ENCODE peak calls at places on chromosome 22, in ten cellular contexts. One of them, this sample, is unnamed.

GRCh38 chr22:18954333-18954732 is 18.2 kb upstream of the PRODH start:
- DNase-seq in transverse colon: peak; percentile 57
- DNase-seq in HCT116: no peak
- DNase-seq in cardiac muscle cell: peak; percentile 59
- DNase-seq in Peyer's patch: peak; percentile 76
- DNase-seq in astrocyte of the spinal cord: peak; percentile 33
- DNase-seq in kidney epithelial cell: no peak
- DNase-seq in bronchial epithelial cell: peak; percentile 12
- DNase-seq in lower leg skin: peak; percentile 45
- DNase-seq in tibial nerve: peak; percentile 55
- DNase-seq in this sample: no peak

GRCh38 chr22:29623553-29624169 is 20.2 kb downstream of the NF2 start:
- DNase-seq in transverse colon: no peak
- DNase-seq in HCT116: no peak
- DNase-seq in cardiac muscle cell: no peak
- DNase-seq in Peyer's patch: no peak
- DNase-seq in astrocyte of the spinal cord: no peak
- DNase-seq in kidney epithelial cell: no peak
- DNase-seq in bronchial epithelial cell: no peak
- DNase-seq in lower leg skin: no peak
- DNase-seq in tibial nerve: no peak
- DNase-seq in this sample: no peak

GRCh38 chr22:44666207-44666585 is 35.8 kb upstream of the PRR5 start:
- DNase-seq in transverse colon: no peak
- DNase-seq in HCT116: no peak
- DNase-seq in cardiac muscle cell: no peak
- DNase-seq in Peyer's patch: no peak
- DNase-seq in astrocyte of the spinal cord: no peak
- DNase-seq in kidney epithelial cell: no peak
- DNase-seq in bronchial epithelial cell: no peak
- DNase-seq in lower leg skin: no peak
- DNase-seq in tibial nerve: no peak
- DNase-seq in this sample: no peak

GRCh38 chr22:35397095-35397904 is 2.6 kb upstream of the MCM5 start:
- DNase-seq in transverse colon: no peak
- DNase-seq in HCT116: no peak
- DNase-seq in cardiac muscle cell: peak; percentile 58
- DNase-seq in Peyer's patch: no peak
- DNase-seq in astrocyte of the spinal cord: peak; percentile 61
- DNase-seq in kidney epithelial cell: peak; percentile 48
- DNase-seq in bronchial epithelial cell: no peak
- DNase-seq in lower leg skin: no peak
- DNase-seq in tibial nerve: no peak
- DNase-seq in this sample: no peak

GRCh38 chr22:27752771-27753170 is 48.8 kb downstream of the MN1 start:
- DNase-seq in transverse colon: no peak
- DNase-seq in HCT116: no peak
- DNase-seq in cardiac muscle cell: peak; percentile 45
- DNase-seq in Peyer's patch: no peak
- DNase-seq in astrocyte of the spinal cord: no peak
- DNase-seq in kidney epithelial cell: no peak
- DNase-seq in bronchial epithelial cell: peak; percentile 91
- DNase-seq in lower leg skin: peak; percentile 51
- DNase-seq in tibial nerve: no peak
- DNase-seq in this sample: no peak

GRCh38 chr22:42376721-42377177 is 55.5 kb downstream of the NFAM1 start:
- DNase-seq in transverse colon: peak; percentile 58
- DNase-seq in HCT116: no peak
- DNase-seq in cardiac muscle cell: peak; percentile 49
- DNase-seq in Peyer's patch: peak; percentile 79
- DNase-seq in astrocyte of the spinal cord: no peak
- DNase-seq in kidney epithelial cell: no peak
- DNase-seq in bronchial epithelial cell: no peak
- DNase-seq in lower leg skin: peak; percentile 90
- DNase-seq in tibial nerve: peak; percentile 72
- DNase-seq in this sample: no peak

GRCh38 chr22:27809226-27809625 is 7.7 kb upstream of the MN1 start:
- DNase-seq in transverse colon: no peak
- DNase-seq in HCT116: no peak
- DNase-seq in cardiac muscle cell: no peak
- DNase-seq in Peyer's patch: no peak
- DNase-seq in astrocyte of the spinal cord: no peak
- DNase-seq in kidney epithelial cell: no peak
- DNase-seq in bronchial epithelial cell: no peak
- DNase-seq in lower leg skin: no peak
- DNase-seq in tibial nerve: no peak
- DNase-seq in this sample: no peak

GRCh38 chr22:46577361-46578249 is 40.2 kb upstream of the CELSR1 start:
- DNase-seq in transverse colon: peak; percentile 41
- DNase-seq in HCT116: no peak
- DNase-seq in cardiac muscle cell: no peak
- DNase-seq in Peyer's patch: peak; percentile 52
- DNase-seq in astrocyte of the spinal cord: no peak
- DNase-seq in kidney epithelial cell: no peak
- DNase-seq in bronchial epithelial cell: no peak
- DNase-seq in lower leg skin: no peak
- DNase-seq in tibial nerve: no peak
- DNase-seq in this sample: no peak

GRCh38 chr22:41557401-41558240 is 3.2 kb upstream of the CSDC2 start:
- DNase-seq in transverse colon: peak; percentile 46
- DNase-seq in HCT116: no peak
- DNase-seq in cardiac muscle cell: peak; percentile 97
- DNase-seq in Peyer's patch: peak; percentile 57
- DNase-seq in astrocyte of the spinal cord: peak; percentile 87
- DNase-seq in kidney epithelial cell: no peak
- DNase-seq in bronchial epithelial cell: peak; percentile 46
- DNase-seq in lower leg skin: no peak
- DNase-seq in tibial nerve: peak; percentile 51
- DNase-seq in this sample: no peak

GRCh38 chr22:25451480-25452114 is 112.9 kb upstream of the GRK3 start:
- DNase-seq in transverse colon: no peak
- DNase-seq in HCT116: no peak
- DNase-seq in cardiac muscle cell: no peak
- DNase-seq in Peyer's patch: no peak
- DNase-seq in astrocyte of the spinal cord: no peak
- DNase-seq in kidney epithelial cell: no peak
- DNase-seq in bronchial epithelial cell: peak; percentile 3
- DNase-seq in lower leg skin: no peak
- DNase-seq in tibial nerve: no peak
- DNase-seq in this sample: no peak

GRCh38 chr22:27636716-27637503 is 164.6 kb downstream of the MN1 start:
- DNase-seq in transverse colon: no peak
- DNase-seq in HCT116: no peak
- DNase-seq in cardiac muscle cell: no peak
- DNase-seq in Peyer's patch: no peak
- DNase-seq in astrocyte of the spinal cord: no peak
- DNase-seq in kidney epithelial cell: no peak
- DNase-seq in bronchial epithelial cell: no peak
- DNase-seq in lower leg skin: no peak
- DNase-seq in tibial nerve: no peak
- DNase-seq in this sample: no peak

GRCh38 chr22:29226246-29226981 is 20.7 kb downstream of the EMID1 start:
- DNase-seq in transverse colon: no peak
- DNase-seq in HCT116: no peak
- DNase-seq in cardiac muscle cell: no peak
- DNase-seq in Peyer's patch: no peak
- DNase-seq in astrocyte of the spinal cord: no peak
- DNase-seq in kidney epithelial cell: no peak
- DNase-seq in bronchial epithelial cell: no peak
- DNase-seq in lower leg skin: no peak
- DNase-seq in tibial nerve: no peak
- DNase-seq in this sample: no peak

GRCh38 chr22:50490531-50491308 is 4.1 kb downstream of the MIOX start:
- DNase-seq in transverse colon: no peak
- DNase-seq in HCT116: no peak
- DNase-seq in cardiac muscle cell: no peak
- DNase-seq in Peyer's patch: no peak
- DNase-seq in astrocyte of the spinal cord: no peak
- DNase-seq in kidney epithelial cell: no peak
- DNase-seq in bronchial epithelial cell: no peak
- DNase-seq in lower leg skin: no peak
- DNase-seq in tibial nerve: no peak
- DNase-seq in this sample: no peak

GRCh38 chr22:25869771-25870170 is 127.8 kb downstream of the MYO18B start:
- DNase-seq in transverse colon: no peak
- DNase-seq in HCT116: no peak
- DNase-seq in cardiac muscle cell: no peak
- DNase-seq in Peyer's patch: no peak
- DNase-seq in astrocyte of the spinal cord: no peak
- DNase-seq in kidney epithelial cell: no peak
- DNase-seq in bronchial epithelial cell: no peak
- DNase-seq in lower leg skin: no peak
- DNase-seq in tibial nerve: no peak
- DNase-seq in this sample: no peak

GRCh38 chr22:21694394-21694793 is 28.6 kb downstream of the PPIL2 start:
- DNase-seq in transverse colon: no peak
- DNase-seq in HCT116: no peak
- DNase-seq in cardiac muscle cell: no peak
- DNase-seq in Peyer's patch: no peak
- DNase-seq in astrocyte of the spinal cord: no peak
- DNase-seq in kidney epithelial cell: no peak
- DNase-seq in bronchial epithelial cell: no peak
- DNase-seq in lower leg skin: no peak
- DNase-seq in tibial nerve: no peak
- DNase-seq in this sample: no peak

GRCh38 chr22:32474635-32475427 is at the start of gene FBXO7:
- DNase-seq in transverse colon: peak; percentile 93
- DNase-seq in HCT116: peak; percentile 80
- DNase-seq in cardiac muscle cell: peak; percentile 96
- DNase-seq in Peyer's patch: peak; percentile 96
- DNase-seq in astrocyte of the spinal cord: peak; percentile 93
- DNase-seq in kidney epithelial cell: no peak
- DNase-seq in bronchial epithelial cell: peak; percentile 65
- DNase-seq in lower leg skin: peak; percentile 86
- DNase-seq in tibial nerve: peak; percentile 80
- DNase-seq in this sample: peak; percentile 36
- TF ChIP-seq CTCF in transverse colon: no peak
- TF ChIP-seq CTCF in HCT116: no peak
- TF ChIP-seq CTCF in cardiac muscle cell: peak; percentile 24
- TF ChIP-seq CTCF in Peyer's patch: peak; percentile 50
- TF ChIP-seq CTCF in astrocyte of the spinal cord: peak; percentile 42
- TF ChIP-seq CTCF in kidney epithelial cell: peak; percentile 58
- TF ChIP-seq CTCF in bronchial epithelial cell: peak; percentile 35
- TF ChIP-seq CTCF in lower leg skin: peak; percentile 13
- TF ChIP-seq CTCF in tibial nerve: peak; percentile 42
- TF ChIP-seq CTCF in this sample: peak; percentile 75

GRCh38 chr22:17121235-17122195 is at the start of gene TMEM121B:
- DNase-seq in transverse colon: peak; percentile 47
- DNase-seq in HCT116: no peak
- DNase-seq in cardiac muscle cell: peak; percentile 64
- DNase-seq in Peyer's patch: no peak
- DNase-seq in astrocyte of the spinal cord: peak; percentile 39
- DNase-seq in kidney epithelial cell: no peak
- DNase-seq in bronchial epithelial cell: no peak
- DNase-seq in lower leg skin: peak; percentile 55
- DNase-seq in tibial nerve: peak; percentile 37
- DNase-seq in this sample: no peak
- H3K4me3 ChIP-seq in transverse colon: peak within 1 kb of the TSS; percentile 50
- H3K4me3 ChIP-seq in HCT116: no peak within 1 kb of the TSS
- H3K4me3 ChIP-seq in cardiac muscle cell: peak within 1 kb of the TSS; percentile 84
- H3K4me3 ChIP-seq in Peyer's patch: peak within 1 kb of the TSS; percentile 45
- H3K4me3 ChIP-seq in astrocyte of the spinal cord: peak within 1 kb of the TSS; percentile 29
- H3K4me3 ChIP-seq in kidney epithelial cell: peak within 1 kb of the TSS; percentile 45
- H3K4me3 ChIP-seq in bronchial epithelial cell: peak within 1 kb of the TSS; percentile 8
- H3K4me3 ChIP-seq in lower leg skin: peak within 1 kb of the TSS; percentile 30
- H3K4me3 ChIP-seq in tibial nerve: peak within 1 kb of the TSS; percentile 48
- H3K4me3 ChIP-seq in this sample: peak within 1 kb of the TSS; percentile 36

GRCh38 chr22:37776639-37777005 is 31.1 kb upstream of the GCAT start:
- DNase-seq in transverse colon: no peak
- DNase-seq in HCT116: no peak
- DNase-seq in cardiac muscle cell: no peak
- DNase-seq in Peyer's patch: no peak
- DNase-seq in astrocyte of the spinal cord: no peak
- DNase-seq in kidney epithelial cell: no peak
- DNase-seq in bronchial epithelial cell: no peak
- DNase-seq in lower leg skin: no peak
- DNase-seq in tibial nerve: no peak
- DNase-seq in this sample: no peak

GRCh38 chr22:37774728-37775127 is 33.0 kb upstream of the GCAT start:
- DNase-seq in transverse colon: no peak
- DNase-seq in HCT116: no peak
- DNase-seq in cardiac muscle cell: no peak
- DNase-seq in Peyer's patch: no peak
- DNase-seq in astrocyte of the spinal cord: no peak
- DNase-seq in kidney epithelial cell: no peak
- DNase-seq in bronchial epithelial cell: no peak
- DNase-seq in lower leg skin: no peak
- DNase-seq in tibial nerve: no peak
- DNase-seq in this sample: no peak

GRCh38 chr22:37775785-37776638 is 31.7 kb upstream of the GCAT start:
- DNase-seq in transverse colon: no peak
- DNase-seq in HCT116: no peak
- DNase-seq in cardiac muscle cell: no peak
- DNase-seq in Peyer's patch: no peak
- DNase-seq in astrocyte of the spinal cord: peak; percentile 73
- DNase-seq in kidney epithelial cell: no peak
- DNase-seq in bronchial epithelial cell: peak; percentile 99
- DNase-seq in lower leg skin: no peak
- DNase-seq in tibial nerve: no peak
- DNase-seq in this sample: no peak

GRCh38 chr22:37778370-37779009 is 29.2 kb upstream of the GCAT start:
- DNase-seq in transverse colon: no peak
- DNase-seq in HCT116: no peak
- DNase-seq in cardiac muscle cell: no peak
- DNase-seq in Peyer's patch: no peak
- DNase-seq in astrocyte of the spinal cord: no peak
- DNase-seq in kidney epithelial cell: no peak
- DNase-seq in bronchial epithelial cell: no peak
- DNase-seq in lower leg skin: no peak
- DNase-seq in tibial nerve: no peak
- DNase-seq in this sample: no peak

DNA sequence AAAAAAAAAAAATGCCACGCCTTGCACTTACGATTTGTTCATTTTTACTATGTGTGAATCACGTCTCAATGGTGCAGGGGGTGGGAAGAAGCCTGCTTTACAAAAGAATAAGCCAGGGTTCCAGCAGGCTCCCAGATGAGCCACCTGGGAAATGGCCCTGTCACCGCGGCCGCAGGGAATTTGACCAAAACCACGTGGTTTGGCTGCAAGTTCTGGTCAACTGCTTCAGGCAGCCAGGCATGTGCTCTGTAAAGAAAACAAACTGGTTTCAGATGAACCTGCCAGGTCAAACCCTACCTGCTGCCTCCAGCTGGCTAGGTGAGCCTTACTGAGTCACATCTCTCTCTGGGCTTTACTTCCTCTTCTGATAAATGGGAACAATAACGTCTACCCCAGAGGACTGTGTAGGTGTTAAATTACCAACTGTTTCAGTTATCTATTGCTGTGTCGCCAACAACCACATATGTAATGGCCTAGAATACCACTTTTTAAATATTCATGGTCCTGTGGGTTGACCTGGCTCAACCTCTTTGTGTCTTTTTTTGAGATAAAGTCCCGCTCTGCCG is 30.5 kb upstream of the GCAT start:
- DNase-seq in transverse colon: peak; percentile 74
- DNase-seq in HCT116: peak; percentile 84
- DNase-seq in cardiac muscle cell: peak; percentile 59
- DNase-seq in Peyer's patch: peak; percentile 72
- DNase-seq in astrocyte of the spinal cord: peak; percentile 90
- DNase-seq in kidney epithelial cell: peak; percentile 92
- DNase-seq in bronchial epithelial cell: peak; percentile 97
- DNase-seq in lower leg skin: peak; percentile 76
- DNase-seq in tibial nerve: peak; percentile 34
- DNase-seq in this sample: no peak
- TF ChIP-seq CTCF in transverse colon: no peak
- TF ChIP-seq CTCF in HCT116: no peak
- TF ChIP-seq CTCF in cardiac muscle cell: no peak
- TF ChIP-seq CTCF in Peyer's patch: no peak
- TF ChIP-seq CTCF in astrocyte of the spinal cord: no peak
- TF ChIP-seq CTCF in kidney epithelial cell: no peak
- TF ChIP-seq CTCF in bronchial epithelial cell: no peak
- TF ChIP-seq CTCF in lower leg skin: no peak
- TF ChIP-seq CTCF in tibial nerve: no peak
- TF ChIP-seq CTCF in this sample: no peak

GRCh38 chr22:38452373-38453064 is 2.5 kb downstream of the KCNJ4 start:
- DNase-seq in transverse colon: no peak
- DNase-seq in HCT116: no peak
- DNase-seq in cardiac muscle cell: peak; percentile 72
- DNase-seq in Peyer's patch: no peak
- DNase-seq in astrocyte of the spinal cord: no peak
- DNase-seq in kidney epithelial cell: no peak
- DNase-seq in bronchial epithelial cell: no peak
- DNase-seq in lower leg skin: no peak
- DNase-seq in tibial nerve: no peak
- DNase-seq in this sample: no peak
- H3K4me3 ChIP-seq in transverse colon: no peak overlapping the region
- H3K4me3 ChIP-seq in HCT116: no peak overlapping the region
- H3K4me3 ChIP-seq in cardiac muscle cell: no peak overlapping the region
- H3K4me3 ChIP-seq in Peyer's patch: no peak overlapping the region
- H3K4me3 ChIP-seq in astrocyte of the spinal cord: no peak overlapping the region
- H3K4me3 ChIP-seq in kidney epithelial cell: no peak overlapping the region
- H3K4me3 ChIP-seq in bronchial epithelial cell: no peak overlapping the region
- H3K4me3 ChIP-seq in lower leg skin: no peak overlapping the region
- H3K4me3 ChIP-seq in tibial nerve: no peak overlapping the region
- H3K4me3 ChIP-seq in this sample: no peak overlapping the region